ENCODE peak calls at places on chromosome 3, in eight cellular contexts. R is MV-4-11, O is fibroblast of pulmonary artery, W is AG08395, S is SHP77, N is lower lobe of right lung, T is esophagus muscularis mucosa, C is NCI-H446 treated with DMSO at 0.1 percent for 48 hours. F is an unnamed sample.
A peak's percentile ranks its signal among the peaks of the same experiment; 100 is the strongest.

GRCh38 chr3:160804762-160805161 is 48.7 kb downstream of the PPM1L start:
- DNase-seq in R (peak; percentile 18), O (no peak), W (no peak), S (peak; percentile 11), N (no peak), T (no peak), C (peak; percentile 65), F (no peak)

GRCh38 chr3:69013256-69014021 is at the start of gene EOGT:
- DNase-seq in R (peak; percentile 74), O (peak; percentile 87), W (peak; percentile 87), S (peak; percentile 84), N (peak; percentile 94), T (peak; percentile 94), C (peak; percentile 36), F (peak; percentile 86)

GRCh38 chr3:101942356-101942755 is 93.0 kb downstream of the NFKBIZ start:
- DNase-seq in R (peak; percentile 89), O (no peak), W (peak; percentile 8), S (no peak), N (no peak), T (no peak), C (no peak), F (no peak)

GRCh38 chr3:155560594-155560993 is 184.3 kb downstream of the PLCH1 start:
- DNase-seq in R (no peak), O (no peak), W (peak; percentile 49), S (no peak), N (no peak), T (no peak), C (no peak), F (no peak)

GRCh38 chr3:4904801-4905695 is 74.2 kb upstream of the BHLHE40 start:
- DNase-seq in R (peak; percentile 28), O (peak; percentile 66), W (peak; percentile 20), S (no peak), N (no peak), T (no peak), C (no peak), F (peak; percentile 34)

GRCh38 chr3:188051801-188052228 is 102.1 kb upstream of the LPP start:
- DNase-seq in R (no peak), O (peak; percentile 52), W (no peak), S (no peak), N (no peak), T (no peak), C (no peak), F (no peak)

GRCh38 chr3:112464264-112464663 is 35.0 kb downstream of the BTLA start:
- DNase-seq in R (peak; percentile 87), O (peak; percentile 31), W (no peak), S (no peak), N (no peak), T (no peak), C (no peak), F (no peak)

GRCh38 chr3:74124716-74125115 is 489.7 kb downstream of the CNTN3 start:
- DNase-seq in R (no peak), O (no peak), W (no peak), S (no peak), N (no peak), T (no peak), C (no peak), F (no peak)

GRCh38 chr3:49639551-49639950 is 34.6 kb upstream of the APEH start:
- DNase-seq in R (no peak), O (no peak), W (no peak), S (no peak), N (no peak), T (no peak), C (no peak), F (no peak)

GRCh38 chr3:53109190-53109589 is 21.0 kb downstream of the RFT1 start:
- DNase-seq in R (no peak), O (peak; percentile 76), W (peak; percentile 68), S (no peak), N (no peak), T (no peak), C (no peak), F (peak; percentile 54)

GRCh38 chr3:150412599-150413069 is 4.5 kb downstream of the TSC22D2 start:
- DNase-seq in R (peak; percentile 45), O (peak; percentile 85), W (peak; percentile 40), S (no peak), N (no peak), T (no peak), C (no peak), F (peak; percentile 83)

GRCh38 chr3:171831936-171832335 is 11.2 kb upstream of the TMEM212 start:
- DNase-seq in R (no peak), O (peak; percentile 52), W (no peak), S (no peak), N (no peak), T (no peak), C (no peak), F (peak; percentile 59)

GRCh38 chr3:57937092-57937491 is 71.1 kb upstream of the FLNB start:
- DNase-seq in R (no peak), O (no peak), W (no peak), S (no peak), N (no peak), T (no peak), C (no peak), F (no peak)

F was measured in HCEC 1CT.